ENCODE peak calls at places on chromosomes 7 and 10, in nine cellular contexts. Y is keratinocyte, S is epithelial cell of esophagus, E is amygdala, G is T-helper 17 cell, P is psoas muscle, R is NCI-H2081, M is pons, D is germinal center. Q is an unnamed sample.

GRCh38 chr7:81159402-81159801 is 240.6 kb upstream of the SEMA3C start:
- DNase-seq in Y (no peak), S (peak), E (no peak), G (no peak), P (no peak), R (no peak), M (no peak), D (no peak), Q (no peak)

GRCh38 chr7:102874166-102874829 is 38.5 kb upstream of the LRRC17 start:
- DNase-seq in Y (peak), S (peak), E (no peak), G (no peak), P (no peak), R (no peak), M (no peak), D (no peak), Q (no peak)

GRCh38 chr7:42549866-42550485 is 313.0 kb upstream of the GLI3 start:
- DNase-seq in Y (no peak), S (peak), E (no peak), G (no peak), P (no peak), R (no peak), M (no peak), D (no peak), Q (no peak)

GRCh38 chr7:25894902-25895791 is 256.9 kb upstream of the NFE2L3 start:
- DNase-seq in Y (no peak), S (peak), E (peak), G (peak), P (peak), R (peak), M (peak), D (peak), Q (no peak)

GRCh38 chr7:20374391-20374790 is 43.7 kb downstream of the ITGB8 start:
- DNase-seq in Y (no peak), S (no peak), E (no peak), G (no peak), P (no peak), R (peak), M (no peak), D (no peak), Q (peak)

GRCh38 chr7:97499204-97499603 is 232.7 kb upstream of the TAC1 start:
- DNase-seq in Y (no peak), S (peak), E (no peak), G (no peak), P (no peak), R (peak), M (peak), D (peak), Q (no peak)

GRCh38 chr7:133916621-133917020 is 210.5 kb upstream of the LRGUK start:
- DNase-seq in Y (no peak), S (no peak), E (no peak), G (no peak), P (no peak), R (no peak), M (no peak), D (no peak), Q (no peak)

GRCh38 chr10:104336829-104337526 is 1.3 kb downstream of the ITPRIP start:
- DNase-seq in Y (no peak), S (no peak), E (no peak), G (no peak), P (no peak), R (no peak), M (no peak), D (no peak), Q (no peak)

GRCh38 chr7:92634125-92634710 is 44.0 kb upstream of the FAM133B start:
- DNase-seq in Y (no peak), S (no peak), E (no peak), G (no peak), P (no peak), R (no peak), M (no peak), D (no peak), Q (no peak)